ENCODE peak calls at places on chromosomes 3 and 15, in four cellular contexts. K, E, Z and P are unnamed samples.

GRCh38 chr3:149815728-149816127 is 2.7 kb downstream of the RNF13 start:
- DNase-seq in K (no peak), E (no peak), Z (no peak), P (no peak)

GRCh38 chr3:142366434-142366833 is 81.4 kb downstream of the XRN1 start:
- DNase-seq in K (no peak), E (no peak), Z (peak; percentile 6), P (no peak)

GRCh38 chr3:114086356-114086755 is 29.8 kb downstream of the QTRT2 start:
- DNase-seq in K (no peak), E (no peak), Z (no peak), P (no peak)

GRCh38 chr3:174397848-174398247 is 461.3 kb upstream of the NAALADL2 start:
- DNase-seq in K (no peak), E (no peak), Z (peak; percentile 62), P (no peak)

GRCh38 chr3:172461530-172462138 is 13.4 kb upstream of the GHSR start:
- DNase-seq in K (no peak), E (no peak), Z (peak; percentile 42), P (no peak)

GRCh38 chr3:123270818-123271217 is 69.1 kb downstream of the SEC22A start:
- DNase-seq in K (no peak), E (no peak), Z (no peak), P (no peak)

GRCh38 chr3:186452517-186452916 is 90.5 kb upstream of the DGKG start:
- DNase-seq in K (no peak), E (no peak), Z (peak; percentile 91), P (no peak)

GRCh38 chr3:27354588-27355203 is 14.5 kb downstream of the NEK10 start:
- DNase-seq in K (no peak), E (no peak), Z (peak; percentile 11), P (no peak)

GRCh38 chr15:45091161-45091560 is 22.8 kb downstream of the DUOX2 start:
- DNase-seq in K (no peak), E (no peak), Z (peak; percentile 26), P (no peak)

GRCh38 chr3:55860040-55860439 is 372.9 kb upstream of the WNT5A start:
- DNase-seq in K (no peak), E (no peak), Z (no peak), P (no peak)

GRCh38 chr3:39290255-39290654 is 10.4 kb upstream of the CX3CR1 start:
- DNase-seq in K (no peak), E (no peak), Z (no peak), P (no peak)

GRCh38 chr15:51229907-51230328 is 108.5 kb downstream of the CYP19A1 start:
- DNase-seq in K (no peak), E (no peak), Z (peak; percentile 71), P (no peak)

GRCh38 chr3:45054196-45054857 is 28.2 kb downstream of the CLEC3B start:
- DNase-seq in K (peak; percentile 51), E (no peak), Z (peak; percentile 96), P (no peak)

GRCh38 chr3:50388720-50389352 is 29.5 kb upstream of the TMEM115 start:
- DNase-seq in K (no peak), E (no peak), Z (no peak), P (no peak)

GRCh38 chr3:72245183-72245811 is 460.3 kb upstream of the PROK2 start:
- DNase-seq in K (no peak), E (peak; percentile 70), Z (no peak), P (peak; percentile 87)

GRCh38 chr3:113264249-113264648 is 52.9 kb downstream of the BOC start:
- DNase-seq in K (peak; percentile 41), E (no peak), Z (no peak), P (peak; percentile 6)

GRCh38 chr3:38026856-38027255 is 2.6 kb downstream of the PLCD1 start:
- DNase-seq in K (no peak), E (no peak), Z (no peak), P (no peak)

GRCh38 chr15:42071717-42072116 is 22.6 kb downstream of the PLA2G4D start:
- DNase-seq in K (no peak), E (no peak), Z (no peak), P (no peak)

GRCh38 chr3:172709776-172710708 is 825 bp downstream of the NCEH1 start:
- DNase-seq in K (peak; percentile 50), E (peak; percentile 35), Z (peak; percentile 39), P (peak; percentile 70)

GRCh38 chr3:171320721-171321120 is 139.5 kb downstream of the TNIK start:
- DNase-seq in K (no peak), E (peak; percentile 45), Z (no peak), P (no peak)

GRCh38 chr3:33278106-33278672 is 947 bp downstream of the FBXL2 start:
- DNase-seq in K (no peak), E (no peak), Z (no peak), P (no peak)

GRCh38 chr3:169667380-169667671 is 3.8 kb upstream of the MECOM start:
- DNase-seq in K (no peak), E (no peak), Z (no peak), P (no peak)

GRCh38 chr3:38563070-38563901 is 67.1 kb downstream of the EXOG start:
- DNase-seq in K (no peak), E (peak; percentile 12), Z (no peak), P (peak; percentile 23)

GRCh38 chr15:63380828-63381282 is 791 bp downstream of the CA12 start:
- DNase-seq in K (no peak), E (no peak), Z (peak; percentile 54), P (no peak)

GRCh38 chr3:194740859-194741486 is 55.3 kb downstream of the FAM43A start:
- DNase-seq in K (no peak), E (no peak), Z (peak; percentile 44), P (no peak)

GRCh38 chr3:169661567-169662214 is 1.8 kb downstream of the MECOM start:
- DNase-seq in K (no peak), E (peak; percentile 53), Z (no peak), P (no peak)

GRCh38 chr3:64924961-64925360 is 237.2 kb upstream of the ADAMTS9 start:
- DNase-seq in K (no peak), E (no peak), Z (no peak), P (no peak)

GRCh38 chr15:90063733-90064247 is 38.5 kb downstream of the IDH2 start:
- DNase-seq in K (no peak), E (no peak), Z (peak; percentile 10), P (no peak)

GRCh38 chr15:67303490-67304363 is 49.1 kb downstream of the IQCH start:
- DNase-seq in K (peak; percentile 28), E (no peak), Z (peak; percentile 52), P (no peak)

GRCh38 chr3:168493412-168494205 is 397.9 kb upstream of the GOLIM4 start:
- DNase-seq in K (no peak), E (no peak), Z (no peak), P (no peak)

GRCh38 chr3:136955813-136956212 is 2.0 kb upstream of the IL20RB start:
- DNase-seq in K (no peak), E (no peak), Z (peak; percentile 93), P (no peak)

GRCh38 chr15:70244978-70245542 is 147.3 kb upstream of the TLE3 start:
- DNase-seq in K (no peak), E (no peak), Z (no peak), P (no peak)

GRCh38 chr3:183975981-183976662 is 41.6 kb downstream of the ABCC5 start:
- DNase-seq in K (no peak), E (no peak), Z (peak; percentile 52), P (no peak)

GRCh38 chr3:187975571-187976360 is 178.2 kb upstream of the LPP start:
- DNase-seq in K (no peak), E (no peak), Z (peak; percentile 94), P (peak; percentile 79)

GRCh38 chr15:43531018-43531667 is 13.7 kb downstream of the MAP1A start:
- DNase-seq in K (no peak), E (no peak), Z (no peak), P (no peak)

GRCh38 chr3:116444099-116444700 is 1.1 kb downstream of the LSAMP start:
- DNase-seq in K (no peak), E (no peak), Z (no peak), P (no peak)

GRCh38 chr3:116445291-116445841 is at the start of gene LSAMP:
- DNase-seq in K (peak; percentile 38), E (no peak), Z (no peak), P (peak; percentile 52)

GRCh38 chr3:116443096-116443793 is 2.0 kb downstream of the LSAMP start:
- DNase-seq in K (no peak), E (no peak), Z (peak; percentile 17), P (no peak)

GRCh38 chr3:116444819-116445290 is 432 bp downstream of the LSAMP start:
- DNase-seq in K (no peak), E (no peak), Z (no peak), P (peak; percentile 75)

DNA sequence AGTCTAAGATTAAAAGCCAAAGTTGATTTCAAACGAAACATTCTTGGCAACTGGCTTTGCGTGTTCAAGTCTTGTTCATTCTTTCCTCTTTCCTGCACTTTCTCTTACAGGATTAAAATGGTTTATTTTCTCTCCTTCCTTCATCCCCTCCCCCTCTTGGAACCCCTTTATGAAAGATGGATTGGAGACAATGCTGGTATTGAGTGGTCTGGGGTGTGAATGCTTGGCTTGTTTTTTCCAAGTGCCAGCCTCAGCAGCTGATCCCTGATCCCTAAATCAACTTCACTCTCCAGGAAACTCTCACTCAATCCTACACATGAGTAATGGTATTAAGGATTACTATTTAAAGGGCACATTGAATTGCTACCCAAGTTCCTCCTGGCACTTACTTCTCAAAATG is 750 bp upstream of the LSAMP start:
- DNase-seq in K (no peak), E (no peak), Z (no peak), P (no peak)
- H3K4me3 ChIP-seq in K (no peak overlapping the region), E (no peak overlapping the region), Z (no peak overlapping the region), P (no peak overlapping the region)

GRCh38 chr15:100733088-100733487 is 130.7 kb downstream of the ASB7 start:
- DNase-seq in K (peak; percentile 85), E (no peak), Z (peak; percentile 47), P (no peak)
- H3K4me3 ChIP-seq in K (no peak overlapping the region), E (no peak overlapping the region), Z (no peak overlapping the region), P (no peak overlapping the region)

GRCh38 chr3:47010050-47010712 is 30.7 kb downstream of the NBEAL2 start:
- DNase-seq in K (no peak), E (no peak), Z (peak; percentile 22), P (no peak)
- H3K4me3 ChIP-seq in K (peak overlapping the region; percentile 48), E (peak overlapping the region; percentile 59), Z (peak overlapping the region; percentile 57), P (peak overlapping the region; percentile 53)

GRCh38 chr3:127518456-127519081 is 72.0 kb downstream of the TPRA1 start:
- DNase-seq in K (no peak), E (no peak), Z (no peak), P (no peak)
- H3K4me3 ChIP-seq in K (no peak overlapping the region), E (no peak overlapping the region), Z (no peak overlapping the region), P (no peak overlapping the region)

GRCh38 chr3:11640009-11640673 is 3.6 kb downstream of the VGLL4 start:
- DNase-seq in K (no peak), E (no peak), Z (peak; percentile 41), P (no peak)
- H3K4me3 ChIP-seq in K (no peak overlapping the region), E (no peak overlapping the region), Z (no peak overlapping the region), P (no peak overlapping the region)